ENCODE peak calls at places on chromosomes 2 and 18, in seven cellular contexts. W is K562, N is WTC11, D is HCT116, I is GM12878, E is HepG2, C is H1. Y is an unnamed sample.

GRCh38 chr2:20225294-20226151 is 593 bp upstream of the SDC1 start:
- DNase-seq in W (peak), I (no peak), D (peak), N (peak), C (peak), E (peak), Y (peak)

GRCh38 chr2:187075106-187076070 is 226.4 kb upstream of the ZSWIM2 start:
- DNase-seq in W (no peak), E (no peak), D (no peak), C (no peak), I (no peak), N (no peak), Y (no peak)

GRCh38 chr2:222714361-222715256 is 43.2 kb downstream of the MOGAT1 start:
- DNase-seq in W (no peak), D (no peak), E (peak), C (no peak), N (no peak), I (no peak), Y (no peak)

GRCh38 chr18:61543518-61543917 is 210.3 kb downstream of the CDH20 start:
- DNase-seq in N (no peak), C (no peak), I (no peak), E (no peak), W (no peak), D (no peak), Y (no peak)

GRCh38 chr2:37457401-37457901 is 113.0 kb downstream of the QPCT start:
- DNase-seq in W (no peak), C (no peak), I (no peak), E (no peak), N (no peak), D (no peak), Y (no peak)

GRCh38 chr2:232276739-232277313 is 101.7 kb upstream of the ALPP start:
- DNase-seq in C (peak), I (no peak), E (no peak), W (no peak), N (peak), D (no peak), Y (no peak)

GRCh38 chr2:217573565-217573964 is 429.2 kb downstream of the TNS1 start:
- DNase-seq in E (no peak), I (no peak), W (no peak), N (no peak), C (no peak), D (no peak), Y (no peak)

GRCh38 chr2:197873293-197873701 is 68.9 kb downstream of the PLCL1 start:
- DNase-seq in D (no peak), I (no peak), N (peak), W (no peak), E (no peak), C (peak), Y (peak)

GRCh38 chr2:226791056-226791486 is 8.5 kb downstream of the IRS1 start:
- DNase-seq in N (peak), I (peak), C (no peak), D (no peak), E (no peak), W (no peak), Y (peak)

GRCh38 chr2:88855620-88856408 is 164.3 kb downstream of the RPIA start:
- DNase-seq in D (no peak), C (no peak), I (no peak), E (no peak), N (no peak), W (no peak), Y (no peak)

GRCh38 chr18:48817021-48817461 is 133.7 kb downstream of the SMAD7 start:
- DNase-seq in C (no peak), I (no peak), N (peak), W (no peak), E (no peak), D (no peak), Y (no peak)

GRCh38 chr2:26636935-26637334 is 4.2 kb downstream of the CIB4 start:
- DNase-seq in W (no peak), I (no peak), C (no peak), D (no peak), E (no peak), N (no peak), Y (no peak)

GRCh38 chr18:48994044-48994651 is 43.4 kb upstream of the SMAD7 start:
- DNase-seq in I (no peak), D (no peak), C (no peak), E (peak), W (no peak), N (no peak), Y (no peak)

GRCh38 chr18:3679254-3679653 is 229.3 kb downstream of the TGIF1 start:
- DNase-seq in W (no peak), D (no peak), I (no peak), N (no peak), E (no peak), C (no peak), Y (no peak)

GRCh38 chr2:15751477-15751876 is 159.8 kb downstream of the DDX1 start:
- DNase-seq in C (no peak), N (no peak), W (no peak), D (no peak), I (no peak), E (no peak), Y (no peak)

GRCh38 chr2:58539973-58540372 is 298.8 kb upstream of the FANCL start:
- DNase-seq in E (no peak), D (no peak), C (no peak), I (no peak), N (no peak), W (no peak), Y (peak)

GRCh38 chr18:53153281-53153680 is 813.3 kb downstream of the DCC start:
- DNase-seq in W (peak), I (no peak), N (peak), C (no peak), E (peak), D (no peak), Y (peak)

GRCh38 chr18:48952287-48953095 is 1.7 kb upstream of the SMAD7 start:
- DNase-seq in N (peak), W (peak), E (no peak), I (no peak), C (no peak), D (no peak), Y (peak)

GRCh38 chr2:239964399-239965185 is 60.5 kb downstream of the NDUFA10 start:
- DNase-seq in E (no peak), N (no peak), D (no peak), W (no peak), C (no peak), I (no peak), Y (no peak)
- TF ChIP-seq SP1 in E (no peak), N (no peak), D (no peak), W (no peak), C (no peak), I (no peak), Y (no peak)

DNA sequence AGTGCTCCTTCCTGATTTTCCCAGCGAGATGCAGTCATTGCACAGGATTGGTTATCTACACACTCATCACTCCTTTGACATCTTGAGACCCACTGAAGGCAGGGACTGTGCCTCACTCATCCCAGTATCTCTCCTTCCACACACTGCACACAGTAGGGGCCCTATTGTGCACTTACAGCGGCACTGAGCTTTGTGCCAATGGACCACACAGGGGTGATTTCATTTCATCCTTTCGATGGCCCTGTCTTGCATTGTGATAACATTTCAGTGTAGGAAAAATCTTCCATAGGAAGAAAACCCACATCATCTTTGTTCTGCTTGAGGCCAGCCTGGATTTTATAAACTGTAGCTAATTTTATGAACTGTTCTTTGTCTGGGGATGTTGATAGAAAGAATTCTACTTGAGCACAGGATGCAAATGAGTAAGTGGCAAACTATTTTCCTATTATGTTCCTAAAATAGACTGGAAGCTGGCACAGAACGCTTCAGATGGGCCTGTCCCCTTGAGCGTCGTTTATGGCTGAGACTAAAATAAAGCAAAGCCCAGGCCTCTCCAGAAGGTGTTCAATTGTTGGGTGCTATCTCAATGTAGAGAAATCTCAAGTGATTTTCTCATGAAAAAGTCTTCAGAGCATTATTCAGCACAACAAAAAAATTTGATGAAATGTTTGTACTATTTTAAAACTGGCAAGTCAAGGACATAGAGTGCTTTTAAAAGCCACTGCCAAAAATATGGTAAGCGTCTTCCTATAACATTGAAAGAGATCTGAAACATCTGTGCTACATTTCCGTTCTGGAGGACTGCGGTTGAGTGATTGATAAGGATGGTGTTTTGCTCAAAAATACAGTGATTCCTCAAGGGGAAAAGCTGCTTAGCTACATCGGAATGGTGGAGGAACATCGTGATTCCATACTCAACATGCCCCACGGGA is 10.7 kb upstream of the LRRFIP1 start:
- DNase-seq in I (no peak), N (no peak), D (no peak), E (no peak), C (no peak), W (no peak), Y (no peak)
- TF ChIP-seq SP1 in I (no peak), N (no peak), D (no peak), E (no peak), C (no peak), W (no peak), Y (no peak)

GRCh38 chr2:132850688-132851087 is 180.7 kb upstream of the LYPD1 start:
- DNase-seq in N (no peak), D (no peak), C (no peak), W (no peak), I (no peak), E (no peak), Y (no peak)
- TF ChIP-seq SP1 in N (no peak), D (no peak), C (no peak), W (no peak), I (no peak), E (no peak), Y (no peak)

GRCh38 chr2:235500110-235500760 is 6.4 kb downstream of the AGAP1 start:
- DNase-seq in I (no peak), D (no peak), C (no peak), W (no peak), N (no peak), E (no peak), Y (no peak)

GRCh38 chr2:235497096-235497495 is 3.3 kb downstream of the AGAP1 start:
- DNase-seq in D (no peak), E (no peak), I (no peak), W (no peak), N (no peak), C (no peak), Y (no peak)

GRCh38 chr2:235500761-235501662 is 7.2 kb downstream of the AGAP1 start:
- DNase-seq in E (no peak), C (no peak), D (no peak), N (no peak), W (peak), I (no peak), Y (no peak)

GRCh38 chr2:235499306-235499812 is 5.5 kb downstream of the AGAP1 start:
- DNase-seq in I (no peak), C (no peak), N (no peak), W (no peak), E (no peak), D (no peak), Y (no peak)

GRCh38 chr2:235498556-235499305 is 4.9 kb downstream of the AGAP1 start:
- DNase-seq in C (no peak), N (peak), E (no peak), I (no peak), D (no peak), W (no peak), Y (no peak)
- TF ChIP-seq SP1 in C (no peak), N (no peak), E (no peak), I (no peak), D (no peak), W (no peak), Y (no peak)

GRCh38 chr2:148553332-148553887 is 91.1 kb upstream of the EPC2 start:
- DNase-seq in E (no peak), W (no peak), N (no peak), D (no peak), I (no peak), C (no peak), Y (no peak)

GRCh38 chr2:148549001-148549400 is 95.5 kb upstream of the EPC2 start:
- DNase-seq in I (no peak), E (no peak), N (no peak), W (no peak), C (no peak), D (no peak), Y (no peak)

GRCh38 chr2:148554459-148555247 is 89.9 kb upstream of the EPC2 start:
- DNase-seq in D (no peak), C (peak), E (no peak), W (no peak), I (no peak), N (peak), Y (no peak)

GRCh38 chr2:148555622-148556294 is 88.8 kb upstream of the EPC2 start:
- DNase-seq in D (no peak), E (no peak), C (no peak), N (no peak), W (no peak), I (no peak), Y (no peak)

DNA sequence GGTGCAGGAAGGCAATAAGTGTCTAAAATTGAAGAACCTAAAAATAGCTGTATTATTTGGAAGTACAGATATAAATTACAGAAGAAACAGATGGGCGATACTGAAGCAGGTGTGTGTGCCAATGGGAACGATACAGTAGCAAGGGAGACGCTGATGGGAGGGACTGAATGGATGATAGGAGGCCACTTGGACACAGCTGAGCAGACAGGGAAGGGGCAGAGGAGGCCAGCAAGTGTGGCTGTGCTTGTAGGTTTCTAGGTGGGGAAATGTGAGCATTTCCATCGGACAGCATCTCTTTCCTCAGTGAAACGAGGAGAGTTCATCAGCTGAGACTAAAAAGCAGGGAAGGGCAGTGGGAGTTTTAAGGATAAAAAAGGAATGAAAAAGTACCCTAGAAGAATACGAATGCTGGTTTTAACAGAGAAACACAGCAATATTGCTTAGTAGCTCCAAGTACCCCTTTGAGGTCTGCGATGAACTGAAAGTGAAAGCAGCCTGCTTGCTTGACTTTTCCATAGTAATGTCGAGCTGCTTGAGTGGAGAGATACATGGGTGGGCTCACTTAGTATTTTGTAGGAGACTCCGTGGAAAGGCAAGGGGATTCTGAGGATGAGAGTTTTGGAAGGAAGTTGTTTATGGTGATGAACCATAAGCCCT is 91.7 kb upstream of the EPC2 start:
- DNase-seq in W (no peak), N (no peak), I (no peak), D (no peak), E (no peak), C (no peak), Y (no peak)
- TF ChIP-seq SP1 in W (no peak), N (no peak), I (no peak), D (no peak), E (no peak), C (no peak), Y (no peak)

GRCh38 chr18:58535340-58536186 is 93.3 kb downstream of the ALPK2 start:
- DNase-seq in W (no peak), N (no peak), E (no peak), I (peak), D (no peak), C (no peak), Y (no peak)
- TF ChIP-seq SP1 in W (no peak), N (no peak), E (no peak), I (peak), D (no peak), C (no peak), Y (no peak)

GRCh38 chr2:73053316-73054114 is 18.0 kb downstream of the SFXN5 start:
- DNase-seq in I (no peak), D (no peak), E (no peak), N (no peak), C (no peak), W (no peak), Y (no peak)
- TF ChIP-seq SP1 in I (no peak), D (no peak), E (no peak), N (no peak), C (no peak), W (no peak), Y (no peak)

Y was measured in HEK293T.